ENCODE peak calls at places on chromosome 5, in eight cellular contexts. B is SJSA1; M is naive thymus-derived CD4-positive, alpha-beta T cell; V is WERI-Rb-1; S is upper lobe of right lung; U is body of pancreas; R is HCT116; Q is PC-3. E is an unnamed sample. For H3K9me3, the result is how much of the 10 kb centered on the place peaks cover.

GRCh38 chr5:137344723-137345322 is 154.3 kb downstream of the SPOCK1 start:
- DNase-seq in Q (peak), R (peak), V (peak), U (peak), M (no peak), B (peak), S (no peak), E (no peak)

GRCh38 chr5:149333711-149334443 is 11.4 kb upstream of the GRPEL2 start:
- DNase-seq in V (no peak), S (no peak), B (peak), U (no peak), R (no peak), M (no peak), Q (peak), E (no peak)

GRCh38 chr5:137563301-137563645 is 64.1 kb upstream of the SPOCK1 start:
- DNase-seq in B (no peak), V (no peak), R (no peak), M (no peak), S (no peak), U (no peak), Q (no peak), E (no peak)

GRCh38 chr5:92002875-92003274 is 619.8 kb upstream of the ARRDC3 start:
- DNase-seq in Q (no peak), B (no peak), S (no peak), M (no peak), V (no peak), U (no peak), R (no peak), E (no peak)

GRCh38 chr5:108101105-108101504 is 280.8 kb downstream of the FBXL17 start:
- DNase-seq in V (no peak), B (no peak), U (no peak), S (no peak), M (no peak), Q (no peak), R (no peak), E (no peak)

GRCh38 chr5:6371079-6371810 is 7.1 kb downstream of the MED10 start:
- DNase-seq in S (no peak), Q (no peak), M (no peak), R (no peak), B (peak), U (no peak), V (no peak), E (no peak)

GRCh38 chr5:113806823-113807222 is 293.3 kb downstream of the YTHDC2 start:
- DNase-seq in Q (no peak), V (peak), B (no peak), U (no peak), R (no peak), M (no peak), S (no peak), E (no peak)

GRCh38 chr5:110038297-110038997 is 348.7 kb downstream of the MAN2A1 start:
- DNase-seq in V (no peak), M (no peak), S (no peak), B (no peak), R (no peak), U (no peak), Q (no peak), E (no peak)

GRCh38 chr5:67435007-67435406 is 238.4 kb upstream of the CD180 start:
- DNase-seq in R (no peak), U (no peak), V (no peak), Q (no peak), B (no peak), M (no peak), S (no peak), E (no peak)
- H3K9me3 ChIP-seq in R (under half), U (under half), V (under half), Q (under half), B (under half), M (under half), S (under half), E (under half)

GRCh38 chr5:179079165-179079987 is 19.2 kb downstream of the ZNF354C start:
- DNase-seq in U (no peak), Q (no peak), B (no peak), V (no peak), M (no peak), S (no peak), R (no peak), E (no peak)
- H3K9me3 ChIP-seq in U (under half), Q (under half), B (under half), V (under half), M (under half), S (half or more), R (half or more), E (under half)

GRCh38 chr5:118873417-118873816 is 114.9 kb downstream of the DTWD2 start:
- DNase-seq in M (no peak), U (no peak), B (no peak), S (no peak), V (no peak), Q (no peak), R (no peak), E (no peak)

DNA sequence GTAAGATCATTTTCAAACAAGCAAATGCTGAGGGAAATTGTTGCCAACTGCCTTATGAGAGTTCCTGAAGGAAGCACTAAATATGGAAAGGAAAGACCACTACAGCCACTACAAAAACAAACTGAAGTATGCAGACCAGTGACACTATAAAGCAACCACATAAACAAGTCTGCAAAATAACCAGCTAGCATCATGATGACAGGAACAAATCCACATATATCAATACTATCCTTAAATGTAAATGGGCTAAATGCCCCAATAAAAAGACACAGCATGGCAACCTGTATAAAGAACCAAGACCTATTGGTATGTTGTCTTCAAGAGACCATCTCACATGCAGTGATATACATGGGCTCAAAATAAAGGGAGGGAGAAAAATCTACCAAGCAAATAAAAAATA is 113.2 kb downstream of the DTWD2 start:
- DNase-seq in U (no peak), V (no peak), B (no peak), M (no peak), R (no peak), S (no peak), Q (no peak), E (no peak)
- H3K9me3 ChIP-seq in U (under half), V (under half), B (under half), M (under half), R (under half), S (under half), Q (under half), E (under half)

GRCh38 chr5:170184737-170185136 is 48.0 kb upstream of the C5orf58 start:
- DNase-seq in V (no peak), S (no peak), U (no peak), B (no peak), M (no peak), R (no peak), Q (no peak), E (no peak)

GRCh38 chr5:170182461-170182860 is 50.3 kb upstream of the C5orf58 start:
- DNase-seq in M (no peak), U (no peak), Q (no peak), R (no peak), B (no peak), V (no peak), S (no peak), E (no peak)

GRCh38 chr5:170184007-170184687 is 48.6 kb upstream of the C5orf58 start:
- DNase-seq in R (peak), Q (peak), B (peak), U (peak), S (peak), V (peak), M (no peak), E (no peak)

GRCh38 chr5:170179626-170180025 is 53.2 kb upstream of the C5orf58 start:
- DNase-seq in Q (no peak), S (no peak), V (no peak), R (no peak), B (no peak), U (no peak), M (no peak), E (no peak)

DNA sequence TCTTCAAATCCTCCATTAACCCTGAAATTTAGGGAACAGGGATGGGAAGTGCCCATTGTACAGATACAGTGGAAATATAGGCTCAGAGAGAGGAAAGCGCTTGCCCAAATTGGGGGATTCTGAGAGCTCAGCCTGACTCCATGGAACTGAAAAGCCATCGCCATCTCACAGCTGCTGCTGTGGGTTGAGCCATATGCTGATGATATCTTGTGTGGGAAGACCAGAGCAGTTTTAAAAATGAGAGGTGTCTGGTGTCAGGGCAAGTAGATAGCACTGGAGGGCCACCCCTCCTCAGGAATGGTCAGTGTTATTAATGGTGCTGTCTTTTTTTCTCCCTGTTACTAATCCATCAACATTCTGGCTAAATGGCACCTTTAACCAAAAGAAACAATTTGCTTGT is 50.9 kb upstream of the C5orf58 start:
- DNase-seq in U (no peak), Q (no peak), R (no peak), S (no peak), M (no peak), B (no peak), V (no peak), E (no peak)
- H3K9me3 ChIP-seq in U (under half), Q (under half), R (under half), S (under half), M (under half), B (under half), V (under half), E (under half)

GRCh38 chr5:141363952-141364660 is at the start of gene PCDHGA5:
- DNase-seq in V (no peak), M (no peak), Q (peak), U (no peak), R (no peak), S (no peak), B (no peak), E (no peak)
- H3K9me3 ChIP-seq in V (under half), M (under half), Q (under half), U (under half), R (under half), S (under half), B (under half), E (under half)

DNA sequence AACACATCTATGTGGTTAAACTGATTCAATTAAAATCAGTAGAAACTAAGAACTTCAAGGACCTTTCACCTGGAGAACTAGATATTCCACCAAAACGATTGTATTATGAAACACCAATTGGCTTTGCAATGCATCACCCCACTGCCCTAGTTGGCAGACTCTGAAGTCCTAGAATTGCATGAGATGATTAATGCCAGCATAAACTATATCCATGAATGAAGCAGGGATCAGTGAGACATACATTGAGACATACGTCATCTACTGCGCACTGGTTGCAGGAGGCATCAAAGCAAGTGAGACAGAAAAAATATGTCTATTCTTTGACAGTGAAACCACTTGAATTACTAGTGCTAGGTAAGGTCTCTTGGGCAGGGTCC is 9.7 kb upstream of the ZNF354A start:
- DNase-seq in Q (peak), R (no peak), V (no peak), M (no peak), B (no peak), U (no peak), S (no peak), E (no peak)
- H3K9me3 ChIP-seq in Q (under half), R (under half), V (under half), M (under half), B (under half), U (under half), S (under half), E (under half)

DNA sequence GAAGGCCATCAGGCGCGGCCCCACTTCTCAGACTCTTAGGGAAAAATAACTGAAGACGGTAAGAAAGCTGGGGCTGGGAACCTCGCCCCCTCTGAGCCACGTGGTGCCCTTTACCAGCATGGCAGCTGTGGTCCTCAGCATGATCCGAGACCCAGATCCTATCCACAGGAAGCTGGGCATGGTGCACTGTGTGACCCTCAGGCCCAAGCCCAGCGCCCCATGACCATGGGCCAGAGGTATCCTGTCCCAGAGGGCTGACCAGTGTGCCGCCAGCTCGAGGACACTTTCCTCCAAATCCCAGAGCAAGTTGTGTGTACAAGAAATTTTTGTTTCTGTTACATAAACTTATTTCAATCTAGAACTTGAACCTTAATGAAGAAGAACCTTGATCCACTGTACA is 28.1 kb downstream of the TERT start:
- DNase-seq in R (no peak), S (no peak), Q (no peak), V (no peak), B (no peak), U (no peak), M (no peak), E (no peak)
- H3K9me3 ChIP-seq in R (under half), S (under half), Q (under half), V (under half), B (under half), U (under half), M (under half), E (under half)

DNA sequence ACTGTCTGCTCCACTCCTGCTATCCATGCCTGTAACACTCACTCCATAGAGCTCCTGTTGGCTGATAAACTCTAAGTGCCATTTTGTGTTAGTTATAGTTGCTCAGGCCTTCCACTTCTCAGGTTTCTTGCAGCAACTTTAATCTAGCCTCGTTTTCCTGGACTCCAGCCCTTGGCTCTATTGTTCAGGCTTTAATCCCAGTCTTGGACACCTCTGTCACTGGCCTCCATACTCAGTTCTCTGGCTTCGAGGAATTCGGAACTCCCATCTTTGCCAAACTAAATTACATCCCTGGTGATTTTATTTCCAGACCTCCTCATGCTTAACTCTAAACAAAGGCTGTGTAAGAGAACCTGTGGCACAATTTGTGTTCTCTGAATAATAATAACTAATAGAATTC is 39.8 kb downstream of the EMB start:
- DNase-seq in B (no peak), S (no peak), Q (no peak), U (no peak), R (no peak), M (no peak), V (no peak), E (no peak)
- H3K9me3 ChIP-seq in B (under half), S (under half), Q (under half), U (under half), R (under half), M (under half), V (under half), E (under half)